ENCODE peak calls at places on chromosomes 7 and 10, in six cellular contexts. One of them, this sample, is unnamed.

GRCh38 chr7:20030417-20030816 is 186.8 kb downstream of the MACC1 start:
- ATAC-seq in activated naive CD4-positive, alpha-beta T cell treated with anti-CD3 and anti-CD28 coated beads, Interleukin-2, amount 50 U/mL, for 72 hours: no peak
- ATAC-seq in foreskin keratinocyte: peak
- ATAC-seq in activated B cell treated with CpG ODN at 0.5 μM for 24 hours: peak
- ATAC-seq in upper lobe of right lung: no peak
- ATAC-seq in activated CD8-positive, alpha-beta memory T cell treated with anti-CD3 and anti-CD28 coated beads, Interleukin-2, amount 10 ng/mL, durations not matched to agents 7 days and 5 days: no peak
- ATAC-seq in this sample: no peak

GRCh38 chr10:14118953-14119352 is 211.8 kb downstream of the FRMD4A start:
- ATAC-seq in activated B cell treated with CpG ODN at 0.5 μM for 24 hours: no peak
- ATAC-seq in activated naive CD4-positive, alpha-beta T cell treated with anti-CD3 and anti-CD28 coated beads, Interleukin-2, amount 50 U/mL, for 72 hours: no peak
- ATAC-seq in upper lobe of right lung: peak
- ATAC-seq in activated CD8-positive, alpha-beta memory T cell treated with anti-CD3 and anti-CD28 coated beads, Interleukin-2, amount 10 ng/mL, durations not matched to agents 7 days and 5 days: no peak
- ATAC-seq in foreskin keratinocyte: no peak
- ATAC-seq in this sample: no peak

GRCh38 chr10:24279166-24279565 is 70.2 kb downstream of the KIAA1217 start:
- ATAC-seq in activated CD8-positive, alpha-beta memory T cell treated with anti-CD3 and anti-CD28 coated beads, Interleukin-2, amount 10 ng/mL, durations not matched to agents 7 days and 5 days: no peak
- ATAC-seq in upper lobe of right lung: no peak
- ATAC-seq in foreskin keratinocyte: no peak
- ATAC-seq in activated B cell treated with CpG ODN at 0.5 μM for 24 hours: no peak
- ATAC-seq in activated naive CD4-positive, alpha-beta T cell treated with anti-CD3 and anti-CD28 coated beads, Interleukin-2, amount 50 U/mL, for 72 hours: no peak
- ATAC-seq in this sample: no peak

GRCh38 chr7:158066085-158066484 is 521.5 kb downstream of the PTPRN2 start:
- ATAC-seq in foreskin keratinocyte: no peak
- ATAC-seq in upper lobe of right lung: no peak
- ATAC-seq in activated CD8-positive, alpha-beta memory T cell treated with anti-CD3 and anti-CD28 coated beads, Interleukin-2, amount 10 ng/mL, durations not matched to agents 7 days and 5 days: no peak
- ATAC-seq in activated naive CD4-positive, alpha-beta T cell treated with anti-CD3 and anti-CD28 coated beads, Interleukin-2, amount 50 U/mL, for 72 hours: no peak
- ATAC-seq in activated B cell treated with CpG ODN at 0.5 μM for 24 hours: no peak
- ATAC-seq in this sample: no peak

GRCh38 chr10:72275351-72276012 is 1.8 kb downstream of the DDIT4 start:
- ATAC-seq in activated naive CD4-positive, alpha-beta T cell treated with anti-CD3 and anti-CD28 coated beads, Interleukin-2, amount 50 U/mL, for 72 hours: no peak
- ATAC-seq in foreskin keratinocyte: no peak
- ATAC-seq in activated B cell treated with CpG ODN at 0.5 μM for 24 hours: no peak
- ATAC-seq in activated CD8-positive, alpha-beta memory T cell treated with anti-CD3 and anti-CD28 coated beads, Interleukin-2, amount 10 ng/mL, durations not matched to agents 7 days and 5 days: no peak
- ATAC-seq in upper lobe of right lung: no peak
- ATAC-seq in this sample: peak

GRCh38 chr7:22842973-22843372 is 20.3 kb upstream of the TOMM7 start:
- ATAC-seq in activated B cell treated with CpG ODN at 0.5 μM for 24 hours: no peak
- ATAC-seq in foreskin keratinocyte: no peak
- ATAC-seq in upper lobe of right lung: no peak
- ATAC-seq in activated naive CD4-positive, alpha-beta T cell treated with anti-CD3 and anti-CD28 coated beads, Interleukin-2, amount 50 U/mL, for 72 hours: no peak
- ATAC-seq in activated CD8-positive, alpha-beta memory T cell treated with anti-CD3 and anti-CD28 coated beads, Interleukin-2, amount 10 ng/mL, durations not matched to agents 7 days and 5 days: no peak
- ATAC-seq in this sample: no peak

GRCh38 chr7:93046641-93047040 is 71.1 kb downstream of the SAMD9 start:
- ATAC-seq in foreskin keratinocyte: no peak
- ATAC-seq in activated B cell treated with CpG ODN at 0.5 μM for 24 hours: no peak
- ATAC-seq in upper lobe of right lung: no peak
- ATAC-seq in activated naive CD4-positive, alpha-beta T cell treated with anti-CD3 and anti-CD28 coated beads, Interleukin-2, amount 50 U/mL, for 72 hours: no peak
- ATAC-seq in activated CD8-positive, alpha-beta memory T cell treated with anti-CD3 and anti-CD28 coated beads, Interleukin-2, amount 10 ng/mL, durations not matched to agents 7 days and 5 days: no peak
- ATAC-seq in this sample: no peak

GRCh38 chr10:72779874-72780273 is 87.9 kb downstream of the MCU start:
- ATAC-seq in foreskin keratinocyte: no peak
- ATAC-seq in activated B cell treated with CpG ODN at 0.5 μM for 24 hours: no peak
- ATAC-seq in activated CD8-positive, alpha-beta memory T cell treated with anti-CD3 and anti-CD28 coated beads, Interleukin-2, amount 10 ng/mL, durations not matched to agents 7 days and 5 days: no peak
- ATAC-seq in upper lobe of right lung: no peak
- ATAC-seq in activated naive CD4-positive, alpha-beta T cell treated with anti-CD3 and anti-CD28 coated beads, Interleukin-2, amount 50 U/mL, for 72 hours: no peak
- ATAC-seq in this sample: no peak

GRCh38 chr10:35262436-35262835 is 73.9 kb upstream of the CCNY start:
- ATAC-seq in upper lobe of right lung: no peak
- ATAC-seq in activated B cell treated with CpG ODN at 0.5 μM for 24 hours: no peak
- ATAC-seq in foreskin keratinocyte: no peak
- ATAC-seq in activated CD8-positive, alpha-beta memory T cell treated with anti-CD3 and anti-CD28 coated beads, Interleukin-2, amount 10 ng/mL, durations not matched to agents 7 days and 5 days: no peak
- ATAC-seq in activated naive CD4-positive, alpha-beta T cell treated with anti-CD3 and anti-CD28 coated beads, Interleukin-2, amount 50 U/mL, for 72 hours: no peak
- ATAC-seq in this sample: no peak

GRCh38 chr7:123285076-123285700 is 85.4 kb upstream of the SLC13A1 start:
- ATAC-seq in foreskin keratinocyte: no peak
- ATAC-seq in activated naive CD4-positive, alpha-beta T cell treated with anti-CD3 and anti-CD28 coated beads, Interleukin-2, amount 50 U/mL, for 72 hours: no peak
- ATAC-seq in activated B cell treated with CpG ODN at 0.5 μM for 24 hours: no peak
- ATAC-seq in upper lobe of right lung: no peak
- ATAC-seq in activated CD8-positive, alpha-beta memory T cell treated with anti-CD3 and anti-CD28 coated beads, Interleukin-2, amount 10 ng/mL, durations not matched to agents 7 days and 5 days: no peak
- ATAC-seq in this sample: no peak

GRCh38 chr10:58785354-58785753 is 272.7 kb downstream of the BICC1 start:
- ATAC-seq in activated naive CD4-positive, alpha-beta T cell treated with anti-CD3 and anti-CD28 coated beads, Interleukin-2, amount 50 U/mL, for 72 hours: no peak
- ATAC-seq in upper lobe of right lung: no peak
- ATAC-seq in activated CD8-positive, alpha-beta memory T cell treated with anti-CD3 and anti-CD28 coated beads, Interleukin-2, amount 10 ng/mL, durations not matched to agents 7 days and 5 days: no peak
- ATAC-seq in activated B cell treated with CpG ODN at 0.5 μM for 24 hours: no peak
- ATAC-seq in foreskin keratinocyte: no peak
- ATAC-seq in this sample: no peak

GRCh38 chr10:64430690-64431323 is 909.6 kb downstream of the REEP3 start:
- ATAC-seq in activated CD8-positive, alpha-beta memory T cell treated with anti-CD3 and anti-CD28 coated beads, Interleukin-2, amount 10 ng/mL, durations not matched to agents 7 days and 5 days: no peak
- ATAC-seq in foreskin keratinocyte: no peak
- ATAC-seq in activated B cell treated with CpG ODN at 0.5 μM for 24 hours: no peak
- ATAC-seq in upper lobe of right lung: peak
- ATAC-seq in activated naive CD4-positive, alpha-beta T cell treated with anti-CD3 and anti-CD28 coated beads, Interleukin-2, amount 50 U/mL, for 72 hours: no peak
- ATAC-seq in this sample: no peak

GRCh38 chr10:83988435-83988834 is 150.9 kb upstream of the GHITM start:
- ATAC-seq in activated naive CD4-positive, alpha-beta T cell treated with anti-CD3 and anti-CD28 coated beads, Interleukin-2, amount 50 U/mL, for 72 hours: no peak
- ATAC-seq in activated B cell treated with CpG ODN at 0.5 μM for 24 hours: no peak
- ATAC-seq in activated CD8-positive, alpha-beta memory T cell treated with anti-CD3 and anti-CD28 coated beads, Interleukin-2, amount 10 ng/mL, durations not matched to agents 7 days and 5 days: no peak
- ATAC-seq in upper lobe of right lung: no peak
- ATAC-seq in foreskin keratinocyte: no peak
- ATAC-seq in this sample: no peak

GRCh38 chr7:64101943-64102655 is 56.9 kb downstream of the ZNF727 start:
- ATAC-seq in upper lobe of right lung: peak
- ATAC-seq in activated naive CD4-positive, alpha-beta T cell treated with anti-CD3 and anti-CD28 coated beads, Interleukin-2, amount 50 U/mL, for 72 hours: no peak
- ATAC-seq in activated CD8-positive, alpha-beta memory T cell treated with anti-CD3 and anti-CD28 coated beads, Interleukin-2, amount 10 ng/mL, durations not matched to agents 7 days and 5 days: no peak
- ATAC-seq in activated B cell treated with CpG ODN at 0.5 μM for 24 hours: no peak
- ATAC-seq in foreskin keratinocyte: no peak
- ATAC-seq in this sample: no peak

GRCh38 chr7:24858108-24858977 is 101.1 kb upstream of the GSDME start:
- ATAC-seq in activated naive CD4-positive, alpha-beta T cell treated with anti-CD3 and anti-CD28 coated beads, Interleukin-2, amount 50 U/mL, for 72 hours: no peak
- ATAC-seq in upper lobe of right lung: no peak
- ATAC-seq in foreskin keratinocyte: no peak
- ATAC-seq in activated CD8-positive, alpha-beta memory T cell treated with anti-CD3 and anti-CD28 coated beads, Interleukin-2, amount 10 ng/mL, durations not matched to agents 7 days and 5 days: no peak
- ATAC-seq in activated B cell treated with CpG ODN at 0.5 μM for 24 hours: no peak
- ATAC-seq in this sample: no peak

GRCh38 chr7:51263631-51264484 is 52.8 kb downstream of the COBL start:
- ATAC-seq in foreskin keratinocyte: peak
- ATAC-seq in activated CD8-positive, alpha-beta memory T cell treated with anti-CD3 and anti-CD28 coated beads, Interleukin-2, amount 10 ng/mL, durations not matched to agents 7 days and 5 days: no peak
- ATAC-seq in upper lobe of right lung: peak
- ATAC-seq in activated naive CD4-positive, alpha-beta T cell treated with anti-CD3 and anti-CD28 coated beads, Interleukin-2, amount 50 U/mL, for 72 hours: no peak
- ATAC-seq in activated B cell treated with CpG ODN at 0.5 μM for 24 hours: no peak
- ATAC-seq in this sample: no peak

This sample was measured in activated T-helper 17 cell treated with anti-CD3 and anti-CD28 coated beads, Interleukin-2, amount 50 U/mL, for 72 hours.